ENCODE peak calls at places on chromosomes 4 and X, in five cellular contexts. M is OCI-LY7, H is coronary artery, L is psoas muscle, S is right lobe of liver. N is an unnamed sample.

GRCh38 chr4:183503497-183504063 is 1.3 kb upstream of the ING2 start:
- DNase-seq in S (no peak), L (no peak), H (no peak), M (no peak), N (no peak)

GRCh38 chrX:10393899-10394298 is 226.5 kb downstream of the MID1 start:
- DNase-seq in S (no peak), L (no peak), H (no peak), M (no peak), N (no peak)

GRCh38 chrX:72271812-72272211 is 5.2 kb downstream of the RPS4X start:
- DNase-seq in S (no peak), L (no peak), H (no peak), M (no peak), N (no peak)

GRCh38 chr4:54513231-54513630 is 144.5 kb upstream of the KIT start:
- DNase-seq in S (no peak), M (no peak), H (no peak), L (no peak), N (no peak)

GRCh38 chrX:46574941-46575381 is 1.4 kb downstream of the CHST7 start:
- DNase-seq in S (peak; percentile 50), L (no peak), H (no peak), M (peak; percentile 13), N (peak; percentile 68)

GRCh38 chrX:153871451-153871850 is 14.5 kb downstream of the L1CAM start:
- DNase-seq in L (no peak), M (no peak), S (no peak), H (no peak), N (no peak)

GRCh38 chr4:142406917-142407501 is 439.1 kb downstream of the INPP4B start:
- DNase-seq in L (no peak), S (no peak), M (no peak), H (no peak), N (no peak)

GRCh38 chr4:153706519-153706918 is 22.4 kb downstream of the TLR2 start:
- DNase-seq in H (no peak), L (no peak), M (no peak), S (no peak), N (no peak)

GRCh38 chrX:132395059-132395458 is 93.8 kb downstream of the MBNL3 start:
- DNase-seq in S (no peak), M (no peak), L (no peak), H (no peak), N (no peak)

GRCh38 chrX:103571726-103572125 is 13.6 kb upstream of the TCEAL4 start:
- DNase-seq in M (no peak), H (no peak), L (no peak), S (no peak), N (no peak)

GRCh38 chrX:2485789-2486345 is 14.9 kb downstream of the DHRSX start:
- DNase-seq in L (no peak), M (no peak), S (no peak), H (no peak), N (peak; percentile 4)

GRCh38 chrX:125998432-125998831 is 167.7 kb downstream of the DCAF12L2 start:
- DNase-seq in M (peak; percentile 1), S (no peak), H (no peak), L (no peak), N (no peak)

GRCh38 chr4:22410645-22411247 is 105.1 kb downstream of the ADGRA3 start:
- DNase-seq in M (peak; percentile 16), S (no peak), L (no peak), H (no peak), N (no peak)

GRCh38 chrX:115311666-115312065 is 22.2 kb downstream of the LUZP4 start:
- DNase-seq in H (no peak), S (no peak), L (no peak), M (no peak), N (no peak)

GRCh38 chr4:94419956-94420355 is 31.8 kb upstream of the PDLIM5 start:
- DNase-seq in L (no peak), H (no peak), M (no peak), S (no peak), N (no peak)

GRCh38 chr4:185840201-185840600 is 28.2 kb upstream of the SORBS2 start:
- DNase-seq in H (no peak), L (no peak), M (no peak), S (no peak), N (no peak)

GRCh38 chrX:39453847-39454645 is 643.7 kb downstream of the BCOR start:
- DNase-seq in M (no peak), S (no peak), H (no peak), L (no peak), N (no peak)

GRCh38 chrX:40514376-40514775 is 66.4 kb upstream of the ATP6AP2 start:
- DNase-seq in M (no peak), L (no peak), S (no peak), H (no peak), N (no peak)

GRCh38 chr4:102780476-102781144 is 19.8 kb upstream of the MANBA start:
- DNase-seq in M (no peak), H (no peak), L (no peak), S (no peak), N (no peak)

GRCh38 chr4:31662951-31663350 is 942.8 kb downstream of the PCDH7 start:
- DNase-seq in L (no peak), S (no peak), M (no peak), H (no peak), N (no peak)

GRCh38 chr4:158621729-158622128 is 50.0 kb downstream of the C4orf46 start:
- DNase-seq in S (no peak), M (no peak), H (no peak), L (no peak), N (no peak)

GRCh38 chrX:18895157-18895952 is 88.6 kb downstream of the PHKA2 start:
- DNase-seq in S (no peak), H (peak; percentile 85), L (peak; percentile 87), M (no peak), N (peak; percentile 66)
- H3K27ac ChIP-seq in S (no peak overlapping the region), H (peak overlapping the region; percentile 86), L (peak overlapping the region; percentile 83), M (no peak overlapping the region), N (no peak overlapping the region)

GRCh38 chr4:146179784-146180405 is 4.4 kb downstream of the LSM6 start:
- DNase-seq in M (no peak), L (no peak), H (no peak), S (no peak), N (no peak)

GRCh38 chr4:146175541-146176453 is at the start of gene LSM6:
- DNase-seq in M (peak; percentile 86), S (peak; percentile 94), H (peak; percentile 89), L (peak; percentile 90), N (peak; percentile 93)
- TF ChIP-seq CTCF in M (peak; percentile 28), S (peak; percentile 19), H (no peak), L (peak; percentile 16), N (no peak)

GRCh38 chr4:174262624-174263444 is 20.6 kb downstream of the FBXO8 start:
- DNase-seq in H (no peak), S (peak; percentile 55), L (no peak), M (no peak), N (no peak)
- H3K27ac ChIP-seq in H (no peak overlapping the region), S (peak overlapping the region; percentile 25), L (no peak overlapping the region), M (no peak overlapping the region), N (no peak overlapping the region)

DNA sequence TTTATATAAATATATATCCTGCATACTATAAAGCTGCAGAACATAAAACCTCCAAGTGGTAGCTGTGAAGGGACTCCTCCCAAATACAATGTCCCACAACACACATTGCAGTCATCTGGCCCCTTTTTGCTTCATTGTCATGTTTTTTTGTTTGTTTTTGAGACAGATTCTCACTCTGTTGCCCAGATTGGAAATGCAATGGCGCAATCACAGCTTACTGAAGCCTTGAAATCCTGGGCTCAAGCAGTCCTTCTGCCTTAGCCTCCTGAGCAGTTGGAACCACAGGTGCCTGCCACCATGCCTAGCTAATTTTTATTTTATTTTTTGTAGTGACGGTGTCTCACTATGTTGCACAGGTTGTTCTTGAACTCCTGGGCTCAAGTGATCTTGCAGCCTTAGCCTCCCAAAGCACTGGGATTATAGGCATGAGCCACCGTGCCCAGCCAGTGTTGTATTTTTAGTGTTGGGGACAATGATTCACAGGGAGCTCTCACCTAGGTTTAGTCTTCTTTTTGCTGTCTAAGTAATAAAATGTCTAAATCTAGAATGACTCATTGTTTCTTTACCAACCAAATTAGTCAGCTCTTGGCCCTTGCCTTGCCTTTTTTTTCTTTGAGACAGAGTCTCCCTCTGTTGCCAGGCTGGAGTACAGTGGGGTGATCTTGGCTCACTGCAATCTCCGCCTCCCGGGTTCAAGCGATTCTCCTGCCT is 24.0 kb upstream of the XIAP start:
- DNase-seq in M (no peak), L (no peak), S (no peak), H (no peak), N (no peak)
- TF ChIP-seq CTCF in M (no peak), L (no peak), S (no peak), H (no peak), N (no peak)

GRCh38 chrX:15948318-15948660 is 93.7 kb upstream of the AP1S2 start:
- DNase-seq in S (no peak), H (no peak), M (no peak), L (no peak), N (no peak)
- H3K27ac ChIP-seq in S (no peak overlapping the region), H (no peak overlapping the region), M (no peak overlapping the region), L (no peak overlapping the region), N (no peak overlapping the region)

GRCh38 chr4:37138019-37138653 is 106.4 kb upstream of the NWD2 start:
- DNase-seq in M (no peak), L (no peak), H (no peak), S (no peak), N (no peak)

GRCh38 chr4:37130465-37130864 is 114.1 kb upstream of the NWD2 start:
- DNase-seq in S (no peak), M (no peak), H (no peak), L (no peak), N (no peak)

DNA sequence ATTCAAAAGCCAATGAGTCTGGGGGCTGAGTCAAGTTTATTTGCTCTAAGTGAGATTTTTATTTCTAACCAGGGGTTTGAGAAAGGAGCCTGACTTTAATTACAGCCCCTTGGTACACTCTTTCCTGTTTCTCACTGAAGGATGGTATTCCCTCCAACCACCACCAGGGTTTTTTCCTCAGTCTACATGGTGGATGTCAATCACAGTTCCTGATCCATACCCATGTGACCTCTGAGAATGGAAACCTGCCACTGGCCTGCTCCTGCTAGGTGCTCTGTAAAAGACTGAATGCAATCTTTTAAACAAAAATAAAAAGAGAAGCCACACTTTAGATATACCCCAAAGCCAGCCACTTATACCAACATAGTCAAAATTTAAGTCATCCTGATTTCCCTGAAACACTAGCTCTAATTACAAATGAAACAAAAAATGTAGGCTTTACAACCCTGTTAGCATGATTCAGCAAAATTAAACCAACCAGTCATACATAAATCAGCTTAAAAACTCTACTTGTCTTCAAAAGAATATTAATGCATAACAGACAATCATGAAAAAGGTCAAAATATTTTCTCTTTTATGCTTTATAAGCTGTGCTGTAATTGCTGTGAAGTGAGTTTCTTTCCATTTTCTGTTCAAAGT is 112.1 kb upstream of the NWD2 start:
- DNase-seq in H (no peak), L (no peak), M (no peak), S (no peak), N (no peak)
- TF ChIP-seq CTCF in H (no peak), L (no peak), M (peak; percentile 34), S (no peak), N (no peak)